ENCODE peak calls at places on chromosomes 3 and 15, in six cellular contexts. One of them, this sample, is unnamed.

GRCh38 chr3:67198374-67198773 is 200.3 kb downstream of the KBTBD8 start:
- DNase-seq in MCF 10A: no peak
- DNase-seq in mucosa of descending colon: no peak
- DNase-seq in epithelial cell of esophagus: no peak
- DNase-seq in GM06990: no peak
- DNase-seq in neural crest cell: no peak
- DNase-seq in this sample: no peak

GRCh38 chr3:150077581-150078247 is 107.0 kb upstream of the PFN2 start:
- DNase-seq in MCF 10A: peak
- DNase-seq in mucosa of descending colon: no peak
- DNase-seq in epithelial cell of esophagus: no peak
- DNase-seq in GM06990: no peak
- DNase-seq in neural crest cell: no peak
- DNase-seq in this sample: no peak

GRCh38 chr15:51450001-51450400 is 108.5 kb downstream of the GLDN start:
- DNase-seq in MCF 10A: peak
- DNase-seq in mucosa of descending colon: no peak
- DNase-seq in epithelial cell of esophagus: peak
- DNase-seq in GM06990: no peak
- DNase-seq in neural crest cell: no peak
- DNase-seq in this sample: no peak

GRCh38 chr3:54299169-54299935 is 177.0 kb downstream of the CACNA2D3 start:
- DNase-seq in MCF 10A: no peak
- DNase-seq in mucosa of descending colon: no peak
- DNase-seq in epithelial cell of esophagus: no peak
- DNase-seq in GM06990: no peak
- DNase-seq in neural crest cell: no peak
- DNase-seq in this sample: no peak

GRCh38 chr3:67647390-67647878 is 7.0 kb downstream of the SUCLG2 start:
- DNase-seq in MCF 10A: peak
- DNase-seq in mucosa of descending colon: peak
- DNase-seq in epithelial cell of esophagus: peak
- DNase-seq in GM06990: no peak
- DNase-seq in neural crest cell: no peak
- DNase-seq in this sample: peak

GRCh38 chr3:16741103-16741758 is 136.0 kb upstream of the DAZL start:
- DNase-seq in MCF 10A: peak
- DNase-seq in mucosa of descending colon: no peak
- DNase-seq in epithelial cell of esophagus: peak
- DNase-seq in GM06990: no peak
- DNase-seq in neural crest cell: no peak
- DNase-seq in this sample: peak

GRCh38 chr3:118900737-118901525 is 133.7 kb downstream of the IGSF11 start:
- DNase-seq in MCF 10A: no peak
- DNase-seq in mucosa of descending colon: no peak
- DNase-seq in epithelial cell of esophagus: no peak
- DNase-seq in GM06990: no peak
- DNase-seq in neural crest cell: no peak
- DNase-seq in this sample: no peak

GRCh38 chr3:166201476-166201875 is 364.3 kb upstream of the BCHE start:
- DNase-seq in MCF 10A: no peak
- DNase-seq in mucosa of descending colon: no peak
- DNase-seq in epithelial cell of esophagus: no peak
- DNase-seq in GM06990: no peak
- DNase-seq in neural crest cell: no peak
- DNase-seq in this sample: no peak

GRCh38 chr15:92383528-92384326 is 10.0 kb upstream of the ST8SIA2 start:
- DNase-seq in MCF 10A: peak
- DNase-seq in mucosa of descending colon: peak
- DNase-seq in epithelial cell of esophagus: no peak
- DNase-seq in GM06990: no peak
- DNase-seq in neural crest cell: peak
- DNase-seq in this sample: no peak

GRCh38 chr3:161559177-161559998 is 62.8 kb downstream of the OTOL1 start:
- DNase-seq in MCF 10A: peak
- DNase-seq in mucosa of descending colon: no peak
- DNase-seq in epithelial cell of esophagus: peak
- DNase-seq in GM06990: no peak
- DNase-seq in neural crest cell: peak
- DNase-seq in this sample: no peak

GRCh38 chr3:184176377-184177330 is 2.0 kb downstream of the AP2M1 start:
- DNase-seq in MCF 10A: peak
- DNase-seq in mucosa of descending colon: peak
- DNase-seq in epithelial cell of esophagus: peak
- DNase-seq in GM06990: no peak
- DNase-seq in neural crest cell: peak
- DNase-seq in this sample: peak

GRCh38 chr3:190122198-190122771 is 1.6 kb upstream of the P3H2 start:
- DNase-seq in MCF 10A: peak
- DNase-seq in mucosa of descending colon: no peak
- DNase-seq in epithelial cell of esophagus: no peak
- DNase-seq in GM06990: no peak
- DNase-seq in neural crest cell: no peak
- DNase-seq in this sample: no peak

GRCh38 chr3:133662256-133662773 is 574 bp upstream of the TOPBP1 start:
- DNase-seq in MCF 10A: peak
- DNase-seq in mucosa of descending colon: no peak
- DNase-seq in epithelial cell of esophagus: peak
- DNase-seq in GM06990: peak
- DNase-seq in neural crest cell: no peak
- DNase-seq in this sample: no peak

GRCh38 chr3:129004639-129005295 is 3.7 kb downstream of the EFCC1 start:
- DNase-seq in MCF 10A: no peak
- DNase-seq in mucosa of descending colon: no peak
- DNase-seq in epithelial cell of esophagus: no peak
- DNase-seq in GM06990: no peak
- DNase-seq in neural crest cell: no peak
- DNase-seq in this sample: no peak

GRCh38 chr15:66187271-66187670 is 66.3 kb downstream of the MEGF11 start:
- DNase-seq in MCF 10A: peak
- DNase-seq in mucosa of descending colon: no peak
- DNase-seq in epithelial cell of esophagus: peak
- DNase-seq in GM06990: no peak
- DNase-seq in neural crest cell: no peak
- DNase-seq in this sample: no peak

GRCh38 chr3:127034990-127035652 is 52.2 kb downstream of the PLXNA1 start:
- DNase-seq in MCF 10A: no peak
- DNase-seq in mucosa of descending colon: peak
- DNase-seq in epithelial cell of esophagus: no peak
- DNase-seq in GM06990: no peak
- DNase-seq in neural crest cell: no peak
- DNase-seq in this sample: no peak

GRCh38 chr3:16545413-16546185 is 32.1 kb upstream of the RFTN1 start:
- DNase-seq in MCF 10A: no peak
- DNase-seq in mucosa of descending colon: no peak
- DNase-seq in epithelial cell of esophagus: no peak
- DNase-seq in GM06990: no peak
- DNase-seq in neural crest cell: no peak
- DNase-seq in this sample: no peak

GRCh38 chr3:113662824-113663223 is 33.6 kb downstream of the USF3 start:
- DNase-seq in MCF 10A: no peak
- DNase-seq in mucosa of descending colon: no peak
- DNase-seq in epithelial cell of esophagus: no peak
- DNase-seq in GM06990: no peak
- DNase-seq in neural crest cell: no peak
- DNase-seq in this sample: no peak

GRCh38 chr15:69820819-69821218 is 276.9 kb downstream of the TLE3 start:
- DNase-seq in MCF 10A: no peak
- DNase-seq in mucosa of descending colon: no peak
- DNase-seq in epithelial cell of esophagus: no peak
- DNase-seq in GM06990: no peak
- DNase-seq in neural crest cell: no peak
- DNase-seq in this sample: no peak

GRCh38 chr3:187261541-187261969 is 30.0 kb downstream of the MASP1 start:
- DNase-seq in MCF 10A: peak
- DNase-seq in mucosa of descending colon: no peak
- DNase-seq in epithelial cell of esophagus: peak
- DNase-seq in GM06990: no peak
- DNase-seq in neural crest cell: no peak
- DNase-seq in this sample: peak

GRCh38 chr3:14256561-14257342 is 78.1 kb downstream of the LSM3 start:
- DNase-seq in MCF 10A: no peak
- DNase-seq in mucosa of descending colon: peak
- DNase-seq in epithelial cell of esophagus: peak
- DNase-seq in GM06990: no peak
- DNase-seq in neural crest cell: no peak
- DNase-seq in this sample: no peak

GRCh38 chr15:91866971-91867372 is 13.5 kb downstream of the SLCO3A1 start:
- DNase-seq in MCF 10A: peak
- DNase-seq in mucosa of descending colon: no peak
- DNase-seq in epithelial cell of esophagus: peak
- DNase-seq in GM06990: no peak
- DNase-seq in neural crest cell: no peak
- DNase-seq in this sample: no peak

GRCh38 chr15:52523192-52523591 is 5.5 kb downstream of the MYO5A start:
- DNase-seq in MCF 10A: peak
- DNase-seq in mucosa of descending colon: no peak
- DNase-seq in epithelial cell of esophagus: peak
- DNase-seq in GM06990: no peak
- DNase-seq in neural crest cell: no peak
- DNase-seq in this sample: peak

GRCh38 chr3:50008931-50009330 is 69.0 kb downstream of the RBM6 start:
- DNase-seq in MCF 10A: peak
- DNase-seq in mucosa of descending colon: no peak
- DNase-seq in epithelial cell of esophagus: peak
- DNase-seq in GM06990: no peak
- DNase-seq in neural crest cell: no peak
- DNase-seq in this sample: no peak

GRCh38 chr3:55000546-55000945 is 72.7 kb upstream of the LRTM1 start:
- DNase-seq in MCF 10A: peak
- DNase-seq in mucosa of descending colon: no peak
- DNase-seq in epithelial cell of esophagus: peak
- DNase-seq in GM06990: no peak
- DNase-seq in neural crest cell: no peak
- DNase-seq in this sample: peak

GRCh38 chr15:48367483-48367882 is 36.3 kb downstream of the DUT start:
- DNase-seq in MCF 10A: peak
- DNase-seq in mucosa of descending colon: no peak
- DNase-seq in epithelial cell of esophagus: no peak
- DNase-seq in GM06990: no peak
- DNase-seq in neural crest cell: no peak
- DNase-seq in this sample: no peak

GRCh38 chr3:13148561-13149330 is 75.5 kb upstream of the IQSEC1 start:
- DNase-seq in MCF 10A: no peak
- DNase-seq in mucosa of descending colon: no peak
- DNase-seq in epithelial cell of esophagus: no peak
- DNase-seq in GM06990: no peak
- DNase-seq in neural crest cell: no peak
- DNase-seq in this sample: no peak

GRCh38 chr15:94119215-94119815 is 112.0 kb upstream of the MCTP2 start:
- DNase-seq in MCF 10A: no peak
- DNase-seq in mucosa of descending colon: peak
- DNase-seq in epithelial cell of esophagus: no peak
- DNase-seq in GM06990: no peak
- DNase-seq in neural crest cell: no peak
- DNase-seq in this sample: no peak

GRCh38 chr15:87200149-87200548 is 1056.4 kb downstream of the NTRK3 start:
- DNase-seq in MCF 10A: no peak
- DNase-seq in mucosa of descending colon: no peak
- DNase-seq in epithelial cell of esophagus: no peak
- DNase-seq in GM06990: no peak
- DNase-seq in neural crest cell: no peak
- DNase-seq in this sample: no peak

GRCh38 chr15:42359990-42360389 is 689 bp downstream of the CAPN3 start:
- DNase-seq in MCF 10A: no peak
- DNase-seq in mucosa of descending colon: no peak
- DNase-seq in epithelial cell of esophagus: no peak
- DNase-seq in GM06990: no peak
- DNase-seq in neural crest cell: no peak
- DNase-seq in this sample: no peak

GRCh38 chr3:154900777-154901176 is 179.3 kb upstream of the MME start:
- DNase-seq in MCF 10A: no peak
- DNase-seq in mucosa of descending colon: no peak
- DNase-seq in epithelial cell of esophagus: no peak
- DNase-seq in GM06990: no peak
- DNase-seq in neural crest cell: no peak
- DNase-seq in this sample: no peak

GRCh38 chr15:46129145-46129544 is 494.3 kb downstream of the SQOR start:
- DNase-seq in MCF 10A: no peak
- DNase-seq in mucosa of descending colon: no peak
- DNase-seq in epithelial cell of esophagus: no peak
- DNase-seq in GM06990: no peak
- DNase-seq in neural crest cell: no peak
- DNase-seq in this sample: no peak
- TF ChIP-seq CTCF in MCF 10A: no peak
- TF ChIP-seq CTCF in mucosa of descending colon: no peak
- TF ChIP-seq CTCF in epithelial cell of esophagus: no peak
- TF ChIP-seq CTCF in GM06990: no peak
- TF ChIP-seq CTCF in neural crest cell: no peak
- TF ChIP-seq CTCF in this sample: no peak

GRCh38 chr15:56428821-56429458 is 36.0 kb downstream of the MNS1 start:
- DNase-seq in MCF 10A: peak
- DNase-seq in mucosa of descending colon: no peak
- DNase-seq in epithelial cell of esophagus: peak
- DNase-seq in GM06990: peak
- DNase-seq in neural crest cell: no peak
- DNase-seq in this sample: no peak
- TF ChIP-seq CTCF in MCF 10A: peak
- TF ChIP-seq CTCF in mucosa of descending colon: no peak
- TF ChIP-seq CTCF in epithelial cell of esophagus: peak
- TF ChIP-seq CTCF in GM06990: peak
- TF ChIP-seq CTCF in neural crest cell: peak
- TF ChIP-seq CTCF in this sample: peak

GRCh38 chr15:88345962-88346361 is 89.4 kb upstream of the NTRK3 start:
- DNase-seq in MCF 10A: no peak
- DNase-seq in mucosa of descending colon: no peak
- DNase-seq in epithelial cell of esophagus: no peak
- DNase-seq in GM06990: no peak
- DNase-seq in neural crest cell: no peak
- DNase-seq in this sample: no peak
- TF ChIP-seq CTCF in MCF 10A: no peak
- TF ChIP-seq CTCF in mucosa of descending colon: no peak
- TF ChIP-seq CTCF in epithelial cell of esophagus: no peak
- TF ChIP-seq CTCF in GM06990: no peak
- TF ChIP-seq CTCF in neural crest cell: no peak
- TF ChIP-seq CTCF in this sample: no peak

GRCh38 chr3:62557450-62557849 is 184.1 kb upstream of the FEZF2 start:
- DNase-seq in MCF 10A: no peak
- DNase-seq in mucosa of descending colon: no peak
- DNase-seq in epithelial cell of esophagus: no peak
- DNase-seq in GM06990: no peak
- DNase-seq in neural crest cell: no peak
- DNase-seq in this sample: no peak

GRCh38 chr3:62557983-62558382 is 184.6 kb upstream of the FEZF2 start:
- DNase-seq in MCF 10A: no peak
- DNase-seq in mucosa of descending colon: no peak
- DNase-seq in epithelial cell of esophagus: no peak
- DNase-seq in GM06990: no peak
- DNase-seq in neural crest cell: no peak
- DNase-seq in this sample: no peak

GRCh38 chr3:62558549-62559112 is 185.3 kb upstream of the FEZF2 start:
- DNase-seq in MCF 10A: peak
- DNase-seq in mucosa of descending colon: no peak
- DNase-seq in epithelial cell of esophagus: peak
- DNase-seq in GM06990: no peak
- DNase-seq in neural crest cell: peak
- DNase-seq in this sample: no peak

GRCh38 chr3:62562017-62562416 is 188.7 kb upstream of the FEZF2 start:
- DNase-seq in MCF 10A: peak
- DNase-seq in mucosa of descending colon: no peak
- DNase-seq in epithelial cell of esophagus: peak
- DNase-seq in GM06990: no peak
- DNase-seq in neural crest cell: no peak
- DNase-seq in this sample: peak

GRCh38 chr3:62559831-62560445 is 186.6 kb upstream of the FEZF2 start:
- DNase-seq in MCF 10A: peak
- DNase-seq in mucosa of descending colon: no peak
- DNase-seq in epithelial cell of esophagus: peak
- DNase-seq in GM06990: no peak
- DNase-seq in neural crest cell: no peak
- DNase-seq in this sample: peak
- TF ChIP-seq CTCF in MCF 10A: peak
- TF ChIP-seq CTCF in mucosa of descending colon: no peak
- TF ChIP-seq CTCF in epithelial cell of esophagus: peak
- TF ChIP-seq CTCF in GM06990: peak
- TF ChIP-seq CTCF in neural crest cell: peak
- TF ChIP-seq CTCF in this sample: peak

This sample was measured in AG09319.